ENCODE peak calls at places on chromosomes 7 and 10, in seven cellular contexts. H, B, N, M, Z, J and K are unnamed samples.

GRCh38 chr10:16893664-16894063 is 76.4 kb upstream of the RSU1 start:
- DNase-seq in Z (no peak), N (no peak), B (no peak), H (no peak), M (no peak), J (no peak), K (no peak)

GRCh38 chr7:15801041-15801440 is 114.6 kb upstream of the MEOX2 start:
- DNase-seq in H (no peak), B (no peak), Z (no peak), J (no peak), N (peak; percentile 13), M (no peak), K (no peak)

GRCh38 chr7:87735360-87735759 is 107.2 kb downstream of the RUNDC3B start:
- DNase-seq in J (no peak), N (peak; percentile 33), H (peak; percentile 3), Z (peak; percentile 1), M (no peak), B (peak; percentile 2), K (no peak)

GRCh38 chr7:749121-749520 is 22.0 kb upstream of the PRKAR1B start:
- DNase-seq in J (peak; percentile 49), B (no peak), H (no peak), Z (peak; percentile 49), M (no peak), N (peak; percentile 31), K (peak; percentile 14)

GRCh38 chr7:100974021-100974420 is 4.7 kb downstream of the MUC12 start:
- DNase-seq in M (no peak), H (no peak), B (peak; percentile 27), Z (peak; percentile 38), J (no peak), N (peak; percentile 47), K (no peak)

GRCh38 chr7:32536585-32536984 is 41.3 kb downstream of the AVL9 start:
- DNase-seq in B (peak; percentile 67), M (no peak), J (no peak), Z (peak; percentile 49), N (peak; percentile 80), H (peak; percentile 51), K (no peak)

GRCh38 chr10:117597216-117597615 is 54.7 kb downstream of the EMX2 start:
- DNase-seq in M (no peak), B (peak; percentile 59), J (no peak), N (no peak), Z (no peak), H (no peak), K (no peak)

GRCh38 chr7:132249591-132249971 is 326.7 kb downstream of the PLXNA4 start:
- DNase-seq in N (peak; percentile 31), H (peak; percentile 21), B (peak; percentile 19), J (no peak), M (peak; percentile 82), Z (no peak), K (no peak)

GRCh38 chr10:114905450-114905849 is 32.5 kb upstream of the TRUB1 start:
- DNase-seq in N (peak; percentile 86), B (peak; percentile 22), M (no peak), Z (peak; percentile 25), J (no peak), H (peak; percentile 41), K (no peak)

GRCh38 chr7:84847790-84848189 is 339.1 kb downstream of the SEMA3D start:
- DNase-seq in Z (peak; percentile 52), N (no peak), M (no peak), H (no peak), B (no peak), J (no peak), K (no peak)

GRCh38 chr7:18873674-18874341 is 243.6 kb downstream of the TWIST1 start:
- DNase-seq in J (no peak), Z (peak; percentile 45), H (peak; percentile 16), M (peak; percentile 79), B (peak; percentile 79), N (peak; percentile 26), K (no peak)

GRCh38 chr10:59148701-59149100 is 27.7 kb upstream of the PHYHIPL start:
- DNase-seq in N (no peak), H (no peak), J (no peak), B (no peak), M (no peak), Z (no peak), K (no peak)

GRCh38 chr7:139591550-139592195 is 68.2 kb downstream of the CLEC2L start:
- DNase-seq in B (no peak), H (no peak), J (no peak), N (no peak), Z (no peak), M (no peak), K (no peak)

GRCh38 chr10:36188054-36188453 is 546.0 kb upstream of the FZD8 start:
- DNase-seq in M (peak; percentile 57), B (peak; percentile 33), J (no peak), N (no peak), H (no peak), Z (no peak), K (no peak)

GRCh38 chr7:4270941-4271715 is 411.0 kb upstream of the FOXK1 start:
- DNase-seq in Z (no peak), B (no peak), H (no peak), M (no peak), J (no peak), N (no peak), K (no peak)

GRCh38 chr7:4270268-4270667 is 411.8 kb upstream of the FOXK1 start:
- DNase-seq in Z (no peak), M (no peak), J (no peak), B (no peak), N (no peak), H (no peak), K (no peak)

GRCh38 chr7:4273566-4274230 is 408.4 kb upstream of the FOXK1 start:
- DNase-seq in Z (no peak), M (no peak), H (no peak), J (no peak), B (no peak), N (no peak), K (no peak)

GRCh38 chr7:4271716-4272015 is 410.4 kb upstream of the FOXK1 start:
- DNase-seq in B (no peak), M (no peak), H (no peak), Z (no peak), J (no peak), N (no peak), K (no peak)

DNA sequence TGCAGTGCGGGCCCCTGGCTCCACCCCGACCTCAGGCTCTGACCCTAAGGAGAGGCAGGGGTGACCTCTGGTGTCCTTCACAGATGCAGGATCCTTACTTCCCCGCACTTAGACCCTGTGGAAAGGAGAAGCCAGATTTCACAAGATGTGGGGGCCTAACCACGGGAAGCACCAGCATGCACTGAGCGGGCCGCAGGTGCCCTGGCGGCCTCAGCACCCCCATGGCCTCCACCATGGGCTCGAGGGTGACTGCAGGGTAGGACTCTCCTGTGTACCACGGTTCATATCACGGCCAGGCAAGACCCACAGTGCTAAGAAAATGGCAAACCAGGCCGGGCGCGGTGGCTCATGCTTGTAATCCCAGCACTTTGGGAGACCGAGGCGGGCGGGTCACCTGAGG is 410.0 kb upstream of the FOXK1 start:
- DNase-seq in J (no peak), Z (no peak), H (no peak), N (no peak), M (no peak), B (no peak), K (no peak)
- H3K27ac ChIP-seq in J (no peak overlapping the region), Z (no peak overlapping the region), H (no peak overlapping the region), N (no peak overlapping the region), M (no peak overlapping the region), B (no peak overlapping the region), K (no peak overlapping the region)

DNA sequence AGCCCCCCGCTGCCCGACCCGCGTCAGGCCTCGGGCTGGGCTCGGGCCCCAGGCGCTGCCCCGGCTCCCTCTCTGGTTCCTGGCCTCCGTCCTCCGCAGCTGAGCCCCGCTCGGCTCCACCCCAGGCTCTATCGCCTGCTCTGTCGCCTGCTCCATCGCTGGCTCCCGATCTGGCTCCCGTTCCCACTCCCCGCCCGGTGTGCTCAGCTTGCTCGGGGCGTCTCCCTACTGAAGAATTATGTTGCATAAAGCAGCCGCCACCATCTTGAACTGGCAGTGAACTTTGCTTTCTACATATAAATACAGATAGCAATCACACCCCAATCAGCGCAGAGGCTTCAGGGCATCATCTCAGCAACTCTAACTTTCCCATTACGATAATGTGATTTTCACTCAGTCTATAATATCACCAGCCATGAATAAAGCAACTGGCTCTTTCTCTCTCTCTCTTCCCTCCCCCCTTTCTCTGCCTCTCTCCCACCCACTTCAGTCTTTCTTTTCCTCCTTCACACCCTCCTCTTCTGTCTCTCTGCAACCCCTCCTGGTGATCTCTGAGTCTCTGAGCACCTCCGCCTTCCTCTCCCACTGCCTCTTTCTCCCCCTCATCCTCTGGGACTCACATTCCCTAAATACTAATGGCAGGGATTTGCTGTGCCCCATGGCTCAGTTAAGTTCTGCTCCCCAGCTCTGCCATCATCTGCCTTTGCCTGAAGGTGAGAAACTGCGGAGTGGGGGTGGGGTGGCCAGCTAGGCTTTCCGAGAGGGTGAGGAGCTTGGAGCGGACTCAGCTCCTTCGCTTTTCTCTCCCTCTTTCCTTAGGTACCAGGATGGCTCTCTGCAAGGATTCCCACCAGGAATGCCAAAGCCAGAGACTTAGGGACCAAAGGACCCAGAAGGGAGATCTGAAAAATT is 43.2 kb upstream of the BTRC start:
- DNase-seq in N (no peak), Z (peak; percentile 4), H (no peak), M (peak; percentile 93), J (no peak), B (no peak), K (peak; percentile 61)
- H3K27ac ChIP-seq in N (no peak overlapping the region), Z (no peak overlapping the region), H (no peak overlapping the region), M (no peak overlapping the region), J (no peak overlapping the region), B (no peak overlapping the region), K (no peak overlapping the region)

GRCh38 chr7:158130023-158130409 is 457.6 kb downstream of the PTPRN2 start:
- DNase-seq in H (no peak), Z (no peak), B (no peak), J (no peak), N (no peak), M (no peak), K (no peak)

GRCh38 chr7:158134824-158135223 is 452.8 kb downstream of the PTPRN2 start:
- DNase-seq in N (no peak), J (no peak), B (no peak), M (no peak), H (no peak), Z (no peak), K (no peak)

GRCh38 chr7:158135931-158136330 is 451.7 kb downstream of the PTPRN2 start:
- DNase-seq in J (no peak), Z (no peak), M (no peak), B (no peak), N (no peak), H (no peak), K (no peak)

GRCh38 chr7:158133057-158133456 is 454.6 kb downstream of the PTPRN2 start:
- DNase-seq in B (no peak), Z (no peak), M (no peak), J (peak; percentile 72), H (no peak), N (no peak), K (no peak)

GRCh38 chr7:158133515-158134271 is 453.9 kb downstream of the PTPRN2 start:
- DNase-seq in H (no peak), J (no peak), Z (no peak), N (no peak), B (no peak), M (peak; percentile 63), K (no peak)
- H3K27ac ChIP-seq in H (no peak overlapping the region), J (no peak overlapping the region), Z (no peak overlapping the region), N (no peak overlapping the region), B (no peak overlapping the region), M (no peak overlapping the region), K (no peak overlapping the region)

DNA sequence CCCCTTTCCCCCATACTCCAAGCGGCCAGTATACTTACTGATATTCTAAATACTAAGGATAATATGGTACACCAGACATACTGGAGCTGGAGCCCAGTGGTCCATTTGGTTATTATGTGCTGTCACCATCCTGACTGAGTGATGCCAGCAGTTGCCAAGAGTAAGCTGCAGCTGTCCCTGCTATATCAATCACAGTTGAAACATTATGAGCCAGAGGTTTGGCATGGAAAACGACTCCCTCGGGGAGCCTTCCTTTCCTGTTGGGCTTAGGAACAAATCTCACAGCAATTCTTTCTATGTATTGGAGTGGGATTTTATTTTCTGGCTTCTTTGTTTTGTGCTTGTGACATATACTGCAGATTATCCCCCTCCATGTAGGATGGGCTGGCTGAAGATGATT is 32.6 kb downstream of the STRIP2 start:
- DNase-seq in J (no peak), Z (no peak), N (no peak), H (no peak), M (no peak), B (no peak), K (no peak)
- H3K27ac ChIP-seq in J (no peak overlapping the region), Z (no peak overlapping the region), N (no peak overlapping the region), H (no peak overlapping the region), M (no peak overlapping the region), B (no peak overlapping the region), K (no peak overlapping the region)